ENCODE peak calls at places on chromosomes 4 and X, in four cellular contexts. M is M059J; X is effector memory CD8-positive, alpha-beta T cell; S is NCI-H1105. P is an unnamed sample.

GRCh38 chr4:31230579-31230978 is 510.4 kb downstream of the PCDH7 start:
- DNase-seq in M (no peak), X (no peak), S (no peak), P (no peak)

GRCh38 chr4:113223001-113223400 is 173.5 kb downstream of the ANK2 start:
- DNase-seq in M (no peak), X (no peak), S (no peak), P (no peak)

GRCh38 chrX:153379971-153380581 is 21.1 kb downstream of the PNMA6E start:
- DNase-seq in M (no peak), X (no peak), S (peak), P (no peak)

GRCh38 chr4:179836179-179837075 is 2394.2 kb upstream of the AGA start:
- DNase-seq in M (no peak), X (no peak), S (no peak), P (no peak)

GRCh38 chr4:157072002-157072401 is 3.9 kb upstream of the GLRB start:
- DNase-seq in M (peak), X (no peak), S (no peak), P (no peak)

GRCh38 chr4:157075811-157076577 is at the start of gene GLRB:
- DNase-seq in M (peak), X (no peak), S (no peak), P (no peak)

GRCh38 chrX:120625366-120625765 is 4.5 kb downstream of the C1GALT1C1 start:
- DNase-seq in M (no peak), X (no peak), S (no peak), P (no peak)

GRCh38 chr4:139872274-139872673 is 206.7 kb downstream of the MGST2 start:
- DNase-seq in M (peak), X (no peak), S (no peak), P (peak)

GRCh38 chrX:45774961-45775360 is 574.3 kb upstream of the DIPK2B start:
- DNase-seq in M (peak), X (no peak), S (no peak), P (no peak)

GRCh38 chrX:1451251-1451675 is 1.4 kb downstream of the ASMTL start:
- DNase-seq in M (no peak), X (no peak), S (no peak), P (no peak)

GRCh38 chrX:66200855-66201795 is 37.1 kb downstream of the HEPH start:
- DNase-seq in M (no peak), X (no peak), S (no peak), P (no peak)

GRCh38 chrX:50700921-50701320 is 113.1 kb downstream of the SHROOM4 start:
- DNase-seq in M (peak), X (no peak), S (no peak), P (no peak)

GRCh38 chr4:24927039-24927438 is 14.2 kb upstream of the CCDC149 start:
- DNase-seq in M (no peak), X (no peak), S (no peak), P (no peak)

GRCh38 chr4:89249313-89249712 is 58.3 kb downstream of the GPRIN3 start:
- DNase-seq in M (no peak), X (no peak), S (no peak), P (no peak)

GRCh38 chr4:55297346-55297745 is 48.7 kb upstream of the SRD5A3 start:
- DNase-seq in M (no peak), X (no peak), S (no peak), P (no peak)

GRCh38 chr4:68373513-68373912 is 23.6 kb upstream of the YTHDC1 start:
- DNase-seq in M (peak), X (peak), S (no peak), P (peak)

GRCh38 chr4:7030856-7031255 is 12.3 kb upstream of the TADA2B start:
- DNase-seq in M (no peak), X (no peak), S (no peak), P (no peak)

GRCh38 chr4:155604718-155605601 is 61.7 kb upstream of the GUCY1A1 start:
- DNase-seq in M (peak), X (no peak), S (no peak), P (no peak)

GRCh38 chr4:60396680-60397079 is 803.4 kb upstream of the ADGRL3 start:
- DNase-seq in M (no peak), X (no peak), S (no peak), P (no peak)

GRCh38 chrX:17007134-17007768 is 60.8 kb downstream of the REPS2 start:
- DNase-seq in M (peak), X (no peak), S (no peak), P (no peak)

GRCh38 chr4:156933633-156934258 is 37.9 kb downstream of the PDGFC start:
- DNase-seq in M (peak), X (no peak), S (no peak), P (no peak)

GRCh38 chrX:47707031-47707780 is 48.2 kb upstream of the UXT start:
- DNase-seq in M (no peak), X (no peak), S (no peak), P (no peak)

P was measured in brain pericyte.